ENCODE peak calls at places on chromosome 4, in six cellular contexts. S is T-helper 22 cell; A is activated CD8-positive, alpha-beta memory T cell treated with anti-CD3 and anti-CD28 coated beads for 48 hours; N is fibroblast of lung; I is glomerular endothelial cell; E is activated CD4-positive, alpha-beta memory T cell treated with anti-CD3 and anti-CD28 coated beads, Interleukin-2, amount 10 ng/mL, durations not matched to agents 7 days and 5 days. T is an unnamed sample.

GRCh38 chr4:155604718-155605601 is 61.7 kb upstream of the GUCY1A1 start:
- DNase-seq in S (no peak), A (no peak), N (peak), I (no peak), E (no peak), T (peak)

GRCh38 chr4:16693040-16693506 is 205.4 kb downstream of the LDB2 start:
- DNase-seq in S (no peak), A (no peak), N (no peak), I (no peak), E (no peak), T (no peak)

GRCh38 chr4:139786494-139787354 is 121.1 kb downstream of the MGST2 start:
- DNase-seq in S (no peak), A (no peak), N (no peak), I (no peak), E (no peak), T (no peak)

GRCh38 chr4:118034061-118034785 is at the start of gene NDST3:
- DNase-seq in S (no peak), A (no peak), N (peak), I (peak), E (no peak), T (peak)

GRCh38 chr4:38275331-38275821 is 315.2 kb downstream of the PTTG2 start:
- DNase-seq in S (no peak), A (no peak), N (peak), I (no peak), E (no peak), T (no peak)

GRCh38 chr4:139655116-139655515 is 10.5 kb upstream of the MGST2 start:
- DNase-seq in S (no peak), A (no peak), N (peak), I (no peak), E (peak), T (no peak)

GRCh38 chr4:89609756-89610155 is 227.2 kb downstream of the SNCA start:
- DNase-seq in S (no peak), A (no peak), N (no peak), I (no peak), E (no peak), T (no peak)

GRCh38 chr4:100548209-100548579 is 30.4 kb upstream of the EMCN start:
- DNase-seq in S (no peak), A (no peak), N (no peak), I (no peak), E (no peak), T (no peak)

GRCh38 chr4:16505726-16506125 is 279.5 kb upstream of the TAPT1 start:
- DNase-seq in S (no peak), A (no peak), N (no peak), I (no peak), E (no peak), T (no peak)

GRCh38 chr4:70741872-70742271 is 20.1 kb downstream of the RUFY3 start:
- DNase-seq in S (no peak), A (no peak), N (peak), I (no peak), E (no peak), T (no peak)

GRCh38 chr4:43224591-43224990 is 332.1 kb downstream of the GRXCR1 start:
- DNase-seq in S (no peak), A (no peak), N (peak), I (no peak), E (no peak), T (no peak)

GRCh38 chr4:53783208-53783859 is 192.0 kb upstream of the LNX1 start:
- DNase-seq in S (no peak), A (no peak), N (no peak), I (no peak), E (no peak), T (no peak)

GRCh38 chr4:137909910-137910309 is 332.2 kb downstream of the SLC7A11 start:
- DNase-seq in S (no peak), A (no peak), N (no peak), I (no peak), E (no peak), T (no peak)

GRCh38 chr4:69073375-69073774 is 22.9 kb upstream of the UGT2B7 start:
- DNase-seq in S (no peak), A (no peak), N (no peak), I (no peak), E (no peak), T (no peak)

GRCh38 chr4:47913858-47914218 is 545 bp downstream of the NFXL1 start:
- DNase-seq in S (peak), A (peak), N (peak), I (no peak), E (peak), T (no peak)

GRCh38 chr4:54571293-54571723 is 86.4 kb upstream of the KIT start:
- DNase-seq in S (no peak), A (no peak), N (peak), I (no peak), E (no peak), T (no peak)

GRCh38 chr4:114911141-114911540 is 202.3 kb downstream of the NDST4 start:
- DNase-seq in S (no peak), A (no peak), N (peak), I (no peak), E (no peak), T (peak)

GRCh38 chr4:4658051-4658450 is 116.2 kb upstream of the STX18 start:
- DNase-seq in S (no peak), A (no peak), N (peak), I (no peak), E (no peak), T (no peak)

GRCh38 chr4:138341739-138342415 is 99.7 kb upstream of the SLC7A11 start:
- DNase-seq in S (no peak), A (no peak), N (no peak), I (no peak), E (no peak), T (no peak)

GRCh38 chr4:70948665-70949284 is 44.7 kb upstream of the DCK start:
- DNase-seq in S (no peak), A (no peak), N (no peak), I (no peak), E (no peak), T (no peak)

GRCh38 chr4:102143433-102143832 is 201.8 kb downstream of the SLC39A8 start:
- DNase-seq in S (no peak), A (no peak), N (no peak), I (no peak), E (no peak), T (no peak)

GRCh38 chr4:77209936-77210335 is 52.9 kb downstream of the CCNG2 start:
- DNase-seq in S (no peak), A (no peak), N (no peak), I (no peak), E (no peak), T (no peak)

GRCh38 chr4:183571350-183572076 is 66.7 kb downstream of the ING2 start:
- DNase-seq in S (no peak), A (no peak), N (peak), I (no peak), E (no peak), T (no peak)

GRCh38 chr4:48546336-48546735 is 56.3 kb downstream of the ZAR1 start:
- DNase-seq in S (no peak), A (no peak), N (peak), I (no peak), E (peak), T (peak)

GRCh38 chr4:144489831-144490230 is 156.1 kb upstream of the HHIP start:
- DNase-seq in S (no peak), A (no peak), N (no peak), I (no peak), E (no peak), T (no peak)

GRCh38 chr4:137934921-137935320 is 307.2 kb downstream of the SLC7A11 start:
- DNase-seq in S (no peak), A (no peak), N (no peak), I (no peak), E (no peak), T (no peak)

GRCh38 chr4:183666088-183666487 is 7.0 kb downstream of the TRAPPC11 start:
- DNase-seq in S (no peak), A (no peak), N (no peak), I (no peak), E (no peak), T (no peak)

GRCh38 chr4:138910201-138910913 is 105.2 kb upstream of the NOCT start:
- DNase-seq in S (no peak), A (no peak), N (peak), I (no peak), E (no peak), T (no peak)

GRCh38 chr4:156888762-156889161 is 82.8 kb downstream of the PDGFC start:
- DNase-seq in S (no peak), A (no peak), N (peak), I (no peak), E (no peak), T (peak)

GRCh38 chr4:25861422-25861926 is 1.3 kb downstream of the SEL1L3 start:
- DNase-seq in S (no peak), A (no peak), N (no peak), I (no peak), E (no peak), T (no peak)

GRCh38 chr4:71524746-71525145 is 185.9 kb downstream of the SLC4A4 start:
- DNase-seq in S (no peak), A (no peak), N (no peak), I (no peak), E (no peak), T (no peak)

GRCh38 chr4:109730294-109731051 is 603 bp upstream of the PLA2G12A start:
- DNase-seq in S (no peak), A (no peak), N (peak), I (peak), E (no peak), T (no peak)

GRCh38 chr4:137076908-137077307 is 455.4 kb downstream of the PCDH18 start:
- DNase-seq in S (no peak), A (no peak), N (no peak), I (no peak), E (no peak), T (no peak)

GRCh38 chr4:76690906-76691275 is 207.1 kb downstream of the SOWAHB start:
- DNase-seq in S (no peak), A (no peak), N (no peak), I (no peak), E (no peak), T (no peak)

T was measured in astrocyte of the cerebellum.